ENCODE peak calls at places on chromosomes 2 and 18, in six cellular contexts. K is IMR-90, L is HepG2, E is SK-N-SH, D is HCT116, X is K562. Q is an unnamed sample.

GRCh38 chr2:173343921-173344320 is 10.8 kb upstream of the CDCA7 start:
- DNase-seq in D (no peak), K (no peak), X (no peak), E (no peak), L (no peak), Q (no peak)

GRCh38 chr2:98253461-98254073 is 92.7 kb upstream of the CNGA3 start:
- DNase-seq in L (no peak), D (no peak), E (no peak), X (no peak), K (no peak), Q (no peak)

GRCh38 chr18:64175432-64175831 is 26.5 kb upstream of the LINC00305 start:
- DNase-seq in D (no peak), K (no peak), E (no peak), L (no peak), X (no peak), Q (no peak)

GRCh38 chr2:164719996-164720941 is 99.0 kb upstream of the GRB14 start:
- DNase-seq in D (no peak), X (no peak), E (peak; percentile 4), L (no peak), K (peak; percentile 14), Q (no peak)

GRCh38 chr2:230410861-230411464 is 5.0 kb upstream of the SP100 start:
- DNase-seq in K (no peak), X (no peak), L (no peak), D (no peak), E (no peak), Q (no peak)

GRCh38 chr2:134498654-134499053 is 220.1 kb downstream of the TMEM163 start:
- DNase-seq in L (no peak), E (no peak), K (no peak), D (no peak), X (no peak), Q (no peak)

GRCh38 chr18:79918089-79919011 is 33.1 kb downstream of the SLC66A2 start:
- DNase-seq in D (no peak), E (no peak), K (no peak), L (no peak), X (no peak), Q (no peak)

GRCh38 chr2:203346624-203347023 is 18.4 kb downstream of the ABI2 start:
- DNase-seq in L (no peak), K (no peak), X (no peak), E (no peak), D (no peak), Q (no peak)

GRCh38 chr2:53635681-53636080 is 131.9 kb upstream of the CHAC2 start:
- DNase-seq in E (no peak), K (no peak), X (no peak), D (no peak), L (no peak), Q (no peak)

GRCh38 chr2:195639959-195640358 is 17.1 kb upstream of the SLC39A10 start:
- DNase-seq in X (no peak), D (no peak), E (no peak), L (no peak), K (no peak), Q (no peak)

GRCh38 chr2:223989206-223989859 is 32.1 kb downstream of the MRPL44 start:
- DNase-seq in E (no peak), L (peak; percentile 70), X (peak; percentile 8), D (peak; percentile 24), K (no peak), Q (peak; percentile 30)

GRCh38 chr2:132651115-132652099 is 18.6 kb downstream of the LYPD1 start:
- DNase-seq in K (peak; percentile 71), L (peak; percentile 59), D (peak; percentile 12), X (peak; percentile 31), E (peak; percentile 69), Q (peak; percentile 63)

GRCh38 chr2:144860421-144860820 is 340.5 kb upstream of the ZEB2 start:
- DNase-seq in L (no peak), E (no peak), K (no peak), X (no peak), D (no peak), Q (no peak)

GRCh38 chr2:122028371-122029102 is 273.1 kb downstream of the TSN start:
- DNase-seq in K (peak; percentile 81), L (no peak), X (no peak), E (no peak), D (no peak), Q (no peak)

GRCh38 chr2:98769784-98770183 is 38.9 kb upstream of the MGAT4A start:
- DNase-seq in L (peak; percentile 40), K (no peak), D (no peak), X (no peak), E (no peak), Q (no peak)

GRCh38 chr2:219452361-219453317 is 18.0 kb downstream of the SPEG start:
- DNase-seq in X (peak; percentile 33), D (peak; percentile 71), K (peak; percentile 95), L (no peak), E (peak; percentile 63), Q (peak; percentile 44)

GRCh38 chr2:97796465-97797126 is 83.2 kb downstream of the ZAP70 start:
- DNase-seq in X (no peak), L (no peak), K (no peak), E (no peak), D (no peak), Q (no peak)

GRCh38 chr2:26401739-26402541 is at the start of gene DRC1:
- DNase-seq in K (peak; percentile 67), X (no peak), D (no peak), L (no peak), E (peak; percentile 100), Q (peak; percentile 88)

GRCh38 chr2:27920148-27920885 is 29.8 kb downstream of the BABAM2 start:
- DNase-seq in L (peak; percentile 24), K (peak; percentile 49), X (no peak), E (no peak), D (no peak), Q (peak; percentile 48)

GRCh38 chr2:12890481-12890980 is 173.8 kb downstream of the TRIB2 start:
- DNase-seq in D (no peak), L (no peak), X (no peak), K (no peak), E (no peak), Q (no peak)

GRCh38 chr2:198066597-198066996 is 262.2 kb downstream of the PLCL1 start:
- DNase-seq in K (no peak), X (no peak), E (no peak), L (no peak), D (no peak), Q (no peak)

GRCh38 chr2:172074254-172074653 is 11.1 kb upstream of the DLX1 start:
- DNase-seq in E (no peak), D (no peak), K (no peak), X (no peak), L (no peak), Q (no peak)

GRCh38 chr2:113178891-113179290 is 5.1 kb downstream of the PSD4 start:
- DNase-seq in K (no peak), E (no peak), D (no peak), X (no peak), L (no peak), Q (no peak)

GRCh38 chr18:3444954-3445353 is 5.0 kb upstream of the TGIF1 start:
- DNase-seq in E (no peak), L (no peak), X (no peak), K (no peak), D (no peak), Q (no peak)

GRCh38 chr2:236657801-236658200 is 88.2 kb downstream of the ACKR3 start:
- DNase-seq in X (no peak), L (no peak), K (no peak), E (no peak), D (no peak), Q (no peak)

GRCh38 chr2:42754021-42754775 is 9.7 kb downstream of the OXER1 start:
- DNase-seq in X (peak; percentile 5), K (peak; percentile 28), E (peak; percentile 72), L (no peak), D (no peak), Q (no peak)

GRCh38 chr2:70141754-70142589 is 48.8 kb downstream of the C2orf42 start:
- DNase-seq in D (peak; percentile 32), L (peak; percentile 67), X (peak; percentile 89), E (peak; percentile 81), K (peak; percentile 38), Q (peak; percentile 51)

GRCh38 chr2:97751752-97752151 is 38.4 kb downstream of the ZAP70 start:
- DNase-seq in L (no peak), E (no peak), D (no peak), X (no peak), K (peak; percentile 53), Q (no peak)

GRCh38 chr2:46117994-46118393 is 179.2 kb upstream of the EPAS1 start:
- DNase-seq in X (no peak), K (no peak), E (no peak), L (no peak), D (no peak), Q (no peak)
- TF ChIP-seq RAD21 in X (no peak), K (no peak), E (no peak), L (no peak), D (no peak), Q (no peak)

DNA sequence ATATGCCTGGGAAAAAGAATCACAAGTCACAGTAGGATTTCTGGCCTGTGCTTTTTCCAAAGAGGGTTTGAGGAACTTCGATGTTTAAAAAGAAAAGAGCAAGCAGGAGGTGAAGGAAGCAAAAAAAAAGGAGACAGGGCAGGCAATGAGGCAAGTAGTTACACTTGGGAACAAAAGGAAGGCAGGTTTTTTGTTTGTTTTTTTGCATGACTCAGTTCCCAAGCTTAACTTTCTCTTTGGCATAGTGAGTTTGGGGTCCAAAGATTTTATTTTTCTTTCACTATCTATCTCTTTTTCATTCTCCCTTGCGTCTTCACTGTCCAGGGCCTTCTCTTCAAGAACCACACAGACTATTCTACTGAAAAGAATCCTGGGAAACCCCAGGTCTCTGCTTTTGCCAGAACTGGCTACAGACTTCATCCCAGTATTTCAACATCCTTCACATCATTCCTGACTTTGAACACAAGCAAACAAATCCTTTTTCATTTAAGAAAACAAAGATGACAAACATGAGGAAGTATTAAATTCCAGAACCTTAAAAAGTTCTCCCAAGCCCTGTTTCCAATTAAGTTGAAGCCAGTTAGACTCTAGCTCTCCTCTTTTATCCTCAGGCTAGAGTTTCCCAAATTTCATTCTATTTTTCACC is 210.7 kb upstream of the RND3 start:
- DNase-seq in K (peak; percentile 58), D (no peak), X (no peak), L (no peak), E (no peak), Q (no peak)
- TF ChIP-seq RAD21 in K (no peak), D (no peak), X (no peak), L (no peak), E (no peak), Q (no peak)

DNA sequence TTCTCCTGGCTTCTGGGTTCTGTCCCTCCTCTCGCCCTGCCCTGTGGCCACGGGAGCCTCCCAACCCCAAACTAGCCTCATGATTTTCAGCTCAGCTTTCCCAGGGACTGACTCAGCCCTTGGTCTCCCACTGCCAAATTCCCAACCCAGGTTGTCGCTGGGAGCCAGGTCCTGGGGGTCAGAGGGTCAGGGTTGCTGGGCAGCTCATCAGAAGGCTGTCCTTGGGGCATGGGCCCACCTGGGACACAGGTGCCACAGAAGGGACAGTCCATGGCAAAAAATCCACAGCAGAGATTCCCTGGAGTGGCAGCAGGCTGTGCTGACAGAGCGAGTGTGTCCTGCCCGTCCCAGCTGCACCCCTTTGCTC is 180.4 kb downstream of the TWIST2 start:
- DNase-seq in D (no peak), K (no peak), L (no peak), X (no peak), E (no peak), Q (no peak)
- TF ChIP-seq RAD21 in D (no peak), K (no peak), L (no peak), X (no peak), E (no peak), Q (no peak)

DNA sequence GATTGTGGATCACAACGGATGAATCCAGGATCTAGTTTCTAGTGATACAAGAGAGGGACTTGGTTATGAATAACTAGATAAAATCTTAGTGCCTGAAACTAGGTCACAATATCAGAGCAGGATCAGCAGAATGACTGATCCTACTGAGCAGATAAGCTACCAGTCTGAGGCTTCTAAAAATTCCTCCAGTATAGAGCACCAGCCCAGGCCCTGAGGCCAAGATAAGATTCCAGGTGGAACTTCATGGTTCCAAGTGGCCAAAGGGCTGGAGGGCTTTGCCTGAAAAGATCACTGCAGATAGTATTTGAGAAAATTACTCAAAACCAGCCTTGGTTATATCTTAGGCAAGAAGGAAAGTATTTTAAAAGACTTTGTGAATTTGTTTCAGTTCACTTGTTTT is 162.4 kb downstream of the GREB1L start:
- DNase-seq in K (no peak), D (no peak), L (no peak), X (no peak), E (no peak), Q (no peak)
- TF ChIP-seq RAD21 in K (no peak), D (no peak), L (no peak), X (no peak), E (no peak), Q (no peak)